ENCODE peak calls at places on chromosomes 3 and 15, in seven cellular contexts. One of them, this sample, is unnamed.

GRCh38 chr15:90905306-90906180 is 2.4 kb downstream of the MAN2A2 start:
- DNase-seq in neuronal stem cell: no peak
- DNase-seq in ovary: no peak
- DNase-seq in foreskin fibroblast: no peak
- DNase-seq in AG04450: no peak
- DNase-seq in DND-41: no peak
- DNase-seq in K562: no peak
- DNase-seq in this sample: no peak

GRCh38 chr3:120615863-120616599 is 19.9 kb downstream of the NDUFB4 start:
- DNase-seq in neuronal stem cell: no peak
- DNase-seq in ovary: no peak
- DNase-seq in foreskin fibroblast: peak
- DNase-seq in AG04450: no peak
- DNase-seq in DND-41: no peak
- DNase-seq in K562: no peak
- DNase-seq in this sample: no peak

GRCh38 chr3:16978234-16978920 is 93.6 kb downstream of the PLCL2 start:
- DNase-seq in neuronal stem cell: no peak
- DNase-seq in ovary: no peak
- DNase-seq in foreskin fibroblast: peak
- DNase-seq in AG04450: no peak
- DNase-seq in DND-41: no peak
- DNase-seq in K562: no peak
- DNase-seq in this sample: peak

GRCh38 chr15:75043509-75044257 is 20.3 kb downstream of the PPCDC start:
- DNase-seq in neuronal stem cell: no peak
- DNase-seq in ovary: peak
- DNase-seq in foreskin fibroblast: peak
- DNase-seq in AG04450: peak
- DNase-seq in DND-41: no peak
- DNase-seq in K562: peak
- DNase-seq in this sample: peak

GRCh38 chr3:167839460-167839859 is 103.9 kb downstream of the SERPINI1 start:
- DNase-seq in neuronal stem cell: no peak
- DNase-seq in ovary: no peak
- DNase-seq in foreskin fibroblast: no peak
- DNase-seq in AG04450: no peak
- DNase-seq in DND-41: no peak
- DNase-seq in K562: no peak
- DNase-seq in this sample: no peak

GRCh38 chr3:183252973-183253363 is at the start of gene B3GNT5:
- DNase-seq in neuronal stem cell: no peak
- DNase-seq in ovary: peak
- DNase-seq in foreskin fibroblast: no peak
- DNase-seq in AG04450: no peak
- DNase-seq in DND-41: no peak
- DNase-seq in K562: peak
- DNase-seq in this sample: no peak

GRCh38 chr15:84944311-84944710 is 37.3 kb upstream of the PDE8A start:
- DNase-seq in neuronal stem cell: no peak
- DNase-seq in ovary: no peak
- DNase-seq in foreskin fibroblast: no peak
- DNase-seq in AG04450: no peak
- DNase-seq in DND-41: no peak
- DNase-seq in K562: no peak
- DNase-seq in this sample: no peak

GRCh38 chr3:55549172-55549571 is 62.1 kb upstream of the WNT5A start:
- DNase-seq in neuronal stem cell: no peak
- DNase-seq in ovary: no peak
- DNase-seq in foreskin fibroblast: peak
- DNase-seq in AG04450: no peak
- DNase-seq in DND-41: no peak
- DNase-seq in K562: no peak
- DNase-seq in this sample: no peak

GRCh38 chr15:41730543-41730942 is 43.7 kb upstream of the MAPKBP1 start:
- DNase-seq in neuronal stem cell: no peak
- DNase-seq in ovary: no peak
- DNase-seq in foreskin fibroblast: no peak
- DNase-seq in AG04450: no peak
- DNase-seq in DND-41: no peak
- DNase-seq in K562: no peak
- DNase-seq in this sample: no peak

GRCh38 chr15:82298520-82298919 is 35.9 kb downstream of the SAXO2 start:
- DNase-seq in neuronal stem cell: no peak
- DNase-seq in ovary: no peak
- DNase-seq in foreskin fibroblast: no peak
- DNase-seq in AG04450: no peak
- DNase-seq in DND-41: no peak
- DNase-seq in K562: no peak
- DNase-seq in this sample: no peak

GRCh38 chr15:47386459-47386858 is 330.8 kb upstream of the SEMA6D start:
- DNase-seq in neuronal stem cell: no peak
- DNase-seq in ovary: no peak
- DNase-seq in foreskin fibroblast: no peak
- DNase-seq in AG04450: no peak
- DNase-seq in DND-41: no peak
- DNase-seq in K562: no peak
- DNase-seq in this sample: no peak

GRCh38 chr3:188282871-188283270 is 128.9 kb downstream of the LPP start:
- DNase-seq in neuronal stem cell: no peak
- DNase-seq in ovary: no peak
- DNase-seq in foreskin fibroblast: no peak
- DNase-seq in AG04450: no peak
- DNase-seq in DND-41: no peak
- DNase-seq in K562: no peak
- DNase-seq in this sample: no peak

GRCh38 chr3:172987268-172987667 is 153.8 kb downstream of the SPATA16 start:
- DNase-seq in neuronal stem cell: no peak
- DNase-seq in ovary: no peak
- DNase-seq in foreskin fibroblast: no peak
- DNase-seq in AG04450: no peak
- DNase-seq in DND-41: no peak
- DNase-seq in K562: peak
- DNase-seq in this sample: no peak

GRCh38 chr3:147943265-147943945 is 534.2 kb downstream of the ZIC1 start:
- DNase-seq in neuronal stem cell: no peak
- DNase-seq in ovary: no peak
- DNase-seq in foreskin fibroblast: peak
- DNase-seq in AG04450: peak
- DNase-seq in DND-41: no peak
- DNase-seq in K562: no peak
- DNase-seq in this sample: peak

GRCh38 chr3:44867421-44868111 is 5.9 kb downstream of the TMEM42 start:
- DNase-seq in neuronal stem cell: no peak
- DNase-seq in ovary: no peak
- DNase-seq in foreskin fibroblast: no peak
- DNase-seq in AG04450: no peak
- DNase-seq in DND-41: no peak
- DNase-seq in K562: no peak
- DNase-seq in this sample: no peak

GRCh38 chr15:100279849-100280248 is 61.9 kb downstream of the ADAMTS17 start:
- DNase-seq in neuronal stem cell: no peak
- DNase-seq in ovary: no peak
- DNase-seq in foreskin fibroblast: no peak
- DNase-seq in AG04450: no peak
- DNase-seq in DND-41: no peak
- DNase-seq in K562: no peak
- DNase-seq in this sample: no peak

GRCh38 chr15:73959801-73960200 is 32.3 kb downstream of the STOML1 start:
- DNase-seq in neuronal stem cell: no peak
- DNase-seq in ovary: no peak
- DNase-seq in foreskin fibroblast: no peak
- DNase-seq in AG04450: no peak
- DNase-seq in DND-41: no peak
- DNase-seq in K562: no peak
- DNase-seq in this sample: no peak

GRCh38 chr3:161035711-161036110 is 69.4 kb downstream of the B3GALNT1 start:
- DNase-seq in neuronal stem cell: no peak
- DNase-seq in ovary: no peak
- DNase-seq in foreskin fibroblast: peak
- DNase-seq in AG04450: no peak
- DNase-seq in DND-41: no peak
- DNase-seq in K562: no peak
- DNase-seq in this sample: peak

GRCh38 chr3:157500232-157500631 is 3.0 kb downstream of the VEPH1 start:
- DNase-seq in neuronal stem cell: no peak
- DNase-seq in ovary: no peak
- DNase-seq in foreskin fibroblast: no peak
- DNase-seq in AG04450: no peak
- DNase-seq in DND-41: no peak
- DNase-seq in K562: no peak
- DNase-seq in this sample: no peak

GRCh38 chr3:71680588-71680987 is 44.6 kb downstream of the EIF4E3 start:
- DNase-seq in neuronal stem cell: no peak
- DNase-seq in ovary: no peak
- DNase-seq in foreskin fibroblast: peak
- DNase-seq in AG04450: no peak
- DNase-seq in DND-41: no peak
- DNase-seq in K562: no peak
- DNase-seq in this sample: no peak
- H3K4me3 ChIP-seq in neuronal stem cell: no peak
- H3K4me3 ChIP-seq in ovary: no peak
- H3K4me3 ChIP-seq in foreskin fibroblast: peak
- H3K4me3 ChIP-seq in AG04450: no peak
- H3K4me3 ChIP-seq in DND-41: no peak
- H3K4me3 ChIP-seq in K562: no peak
- H3K4me3 ChIP-seq in this sample: no peak

DNA sequence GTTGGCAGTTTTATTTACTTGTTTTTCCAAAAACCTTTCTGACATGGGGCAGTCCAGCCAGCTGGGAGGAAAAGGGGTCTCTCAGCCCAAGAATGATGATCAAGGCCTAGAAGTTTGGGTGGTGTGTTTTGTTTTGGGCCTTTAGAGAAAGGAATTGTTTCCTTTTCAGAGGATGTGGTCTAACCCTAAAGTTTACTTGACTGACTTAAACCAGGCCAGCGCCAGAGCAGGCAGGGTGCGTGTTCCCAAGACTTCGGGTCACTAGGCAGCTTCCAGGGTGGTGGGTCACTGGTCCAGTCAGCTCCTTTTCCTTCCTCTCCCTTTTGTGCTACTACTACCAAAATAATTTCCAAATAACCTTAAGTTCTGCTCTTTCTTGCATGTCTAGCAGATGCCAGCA is 4.9 kb downstream of the FLNB start:
- DNase-seq in neuronal stem cell: no peak
- DNase-seq in ovary: no peak
- DNase-seq in foreskin fibroblast: no peak
- DNase-seq in AG04450: no peak
- DNase-seq in DND-41: peak
- DNase-seq in K562: no peak
- DNase-seq in this sample: no peak
- H3K4me3 ChIP-seq in neuronal stem cell: no peak
- H3K4me3 ChIP-seq in ovary: no peak
- H3K4me3 ChIP-seq in foreskin fibroblast: no peak
- H3K4me3 ChIP-seq in AG04450: no peak
- H3K4me3 ChIP-seq in DND-41: no peak
- H3K4me3 ChIP-seq in K562: no peak
- H3K4me3 ChIP-seq in this sample: no peak

GRCh38 chr3:178422406-178422805 is 113.8 kb upstream of the KCNMB2 start:
- DNase-seq in neuronal stem cell: no peak
- DNase-seq in ovary: no peak
- DNase-seq in foreskin fibroblast: no peak
- DNase-seq in AG04450: no peak
- DNase-seq in DND-41: no peak
- DNase-seq in K562: no peak
- DNase-seq in this sample: no peak

GRCh38 chr3:178428037-178428436 is 108.2 kb upstream of the KCNMB2 start:
- DNase-seq in neuronal stem cell: no peak
- DNase-seq in ovary: no peak
- DNase-seq in foreskin fibroblast: no peak
- DNase-seq in AG04450: no peak
- DNase-seq in DND-41: no peak
- DNase-seq in K562: no peak
- DNase-seq in this sample: no peak
- H3K4me3 ChIP-seq in neuronal stem cell: no peak
- H3K4me3 ChIP-seq in ovary: no peak
- H3K4me3 ChIP-seq in foreskin fibroblast: no peak
- H3K4me3 ChIP-seq in AG04450: no peak
- H3K4me3 ChIP-seq in DND-41: no peak
- H3K4me3 ChIP-seq in K562: no peak
- H3K4me3 ChIP-seq in this sample: no peak

GRCh38 chr3:98734737-98735136 is 28.4 kb upstream of the ST3GAL6 start:
- DNase-seq in neuronal stem cell: no peak
- DNase-seq in ovary: no peak
- DNase-seq in foreskin fibroblast: no peak
- DNase-seq in AG04450: no peak
- DNase-seq in DND-41: no peak
- DNase-seq in K562: no peak
- DNase-seq in this sample: no peak
- H3K4me3 ChIP-seq in neuronal stem cell: no peak
- H3K4me3 ChIP-seq in ovary: no peak
- H3K4me3 ChIP-seq in foreskin fibroblast: no peak
- H3K4me3 ChIP-seq in AG04450: no peak
- H3K4me3 ChIP-seq in DND-41: no peak
- H3K4me3 ChIP-seq in K562: no peak
- H3K4me3 ChIP-seq in this sample: no peak

GRCh38 chr3:42148982-42149432 is 57.9 kb downstream of the TRAK1 start:
- DNase-seq in neuronal stem cell: peak
- DNase-seq in ovary: peak
- DNase-seq in foreskin fibroblast: peak
- DNase-seq in AG04450: peak
- DNase-seq in DND-41: no peak
- DNase-seq in K562: peak
- DNase-seq in this sample: peak
- H3K4me3 ChIP-seq in neuronal stem cell: no peak
- H3K4me3 ChIP-seq in ovary: no peak
- H3K4me3 ChIP-seq in foreskin fibroblast: no peak
- H3K4me3 ChIP-seq in AG04450: no peak
- H3K4me3 ChIP-seq in DND-41: no peak
- H3K4me3 ChIP-seq in K562: no peak
- H3K4me3 ChIP-seq in this sample: no peak

GRCh38 chr15:61091229-61091628 is 137.9 kb downstream of the RORA start:
- DNase-seq in neuronal stem cell: no peak
- DNase-seq in ovary: no peak
- DNase-seq in foreskin fibroblast: no peak
- DNase-seq in AG04450: no peak
- DNase-seq in DND-41: no peak
- DNase-seq in K562: no peak
- DNase-seq in this sample: no peak
- H3K4me3 ChIP-seq in neuronal stem cell: no peak
- H3K4me3 ChIP-seq in ovary: no peak
- H3K4me3 ChIP-seq in foreskin fibroblast: no peak
- H3K4me3 ChIP-seq in AG04450: no peak
- H3K4me3 ChIP-seq in DND-41: no peak
- H3K4me3 ChIP-seq in K562: no peak
- H3K4me3 ChIP-seq in this sample: no peak

This sample was measured in skeletal muscle cell.